ENCODE peak calls at places on chromosomes 12 and 14, in five cellular contexts. A, R, G, T and P are unnamed samples.

GRCh38 chr12:5010130-5010529 is 33.5 kb upstream of the KCNA5 start:
- DNase-seq in A (no peak), R (no peak), G (no peak), T (no peak), P (no peak)

GRCh38 chr12:84397279-84397678 is 515.3 kb downstream of the SLC6A15 start:
- DNase-seq in A (no peak), R (peak; percentile 6), G (no peak), T (no peak), P (no peak)

GRCh38 chr14:97290065-97290464 is 492.9 kb downstream of the VRK1 start:
- DNase-seq in A (no peak), R (no peak), G (peak; percentile 77), T (no peak), P (no peak)

GRCh38 chr12:103964805-103965204 is 867 bp upstream of the TDG start:
- DNase-seq in A (no peak), R (no peak), G (peak; percentile 15), T (no peak), P (no peak)

GRCh38 chr12:57151741-57152407 is 4.5 kb upstream of the LRP1-AS start:
- DNase-seq in A (no peak), R (no peak), G (no peak), T (no peak), P (no peak)

GRCh38 chr12:94244165-94245133 is 96.1 kb downstream of the PLXNC1 start:
- DNase-seq in A (peak; percentile 34), R (no peak), G (peak; percentile 21), T (no peak), P (no peak)

GRCh38 chr12:57016348-57016747 is at the start of gene TAC3:
- DNase-seq in A (no peak), R (no peak), G (no peak), T (peak; percentile 34), P (no peak)

GRCh38 chr14:100842799-100843198 is 16.9 kb downstream of the MEG3 start:
- DNase-seq in A (no peak), R (peak; percentile 5), G (no peak), T (no peak), P (no peak)